ENCODE peak calls at places on chromosomes 4 and X, in eight cellular contexts. L, R, C, W, E, M, H and Q are unnamed samples. For H3K27me3 and H3K36me3, the result is how much of the 10 kb centered on the place peaks cover.

GRCh38 chr4:151046609-151047008 is 31.5 kb upstream of the LRBA start:
- DNase-seq in L (no peak), R (no peak), C (no peak), W (no peak), E (no peak), M (no peak), H (no peak), Q (no peak)

GRCh38 chrX:119696251-119696890 is 3.4 kb upstream of the SEPTIN6 start:
- DNase-seq in L (no peak), R (no peak), C (no peak), W (no peak), E (no peak), M (no peak), H (no peak), Q (no peak)

GRCh38 chr4:8844976-8845690 is 26.5 kb downstream of the HMX1 start:
- DNase-seq in L (no peak), R (peak), C (no peak), W (no peak), E (no peak), M (no peak), H (no peak), Q (no peak)

GRCh38 chr4:142405021-142405991 is 440.8 kb downstream of the INPP4B start:
- DNase-seq in L (peak), R (peak), C (peak), W (no peak), E (peak), M (peak), H (peak), Q (peak)

GRCh38 chrX:9272166-9272565 is 192.7 kb upstream of the TBL1X start:
- DNase-seq in L (no peak), R (no peak), C (no peak), W (no peak), E (no peak), M (peak), H (no peak), Q (no peak)

GRCh38 chr4:169604131-169604900 is 8.1 kb downstream of the NEK1 start:
- DNase-seq in L (no peak), R (no peak), C (peak), W (no peak), E (no peak), M (peak), H (peak), Q (no peak)

GRCh38 chr4:52250124-52250523 is 199.0 kb downstream of the SPATA18 start:
- DNase-seq in L (no peak), R (no peak), C (no peak), W (peak), E (no peak), M (no peak), H (no peak), Q (peak)

GRCh38 chr4:156182269-156182668 is 228.6 kb upstream of the CTSO start:
- DNase-seq in L (no peak), R (no peak), C (no peak), W (no peak), E (no peak), M (no peak), H (no peak), Q (no peak)

GRCh38 chr4:140076307-140076706 is 77.7 kb downstream of the MAML3 start:
- DNase-seq in L (no peak), R (no peak), C (no peak), W (no peak), E (no peak), M (no peak), H (no peak), Q (no peak)

GRCh38 chr4:42671431-42672194 is 14.7 kb upstream of the ATP8A1 start:
- DNase-seq in L (no peak), R (peak), C (no peak), W (no peak), E (no peak), M (no peak), H (no peak), Q (no peak)

GRCh38 chrX:100812216-100813158 is 7.7 kb upstream of the CSTF2 start:
- DNase-seq in L (no peak), R (peak), C (no peak), W (no peak), E (no peak), M (no peak), H (no peak), Q (no peak)

GRCh38 chr4:92825785-92826184 is 522.0 kb downstream of the GRID2 start:
- DNase-seq in L (peak), R (no peak), C (no peak), W (no peak), E (no peak), M (no peak), H (no peak), Q (no peak)

GRCh38 chr4:80201326-80202151 is 4.2 kb downstream of the PRDM8 start:
- DNase-seq in L (peak), R (peak), C (peak), W (no peak), E (no peak), M (peak), H (no peak), Q (no peak)

GRCh38 chr4:159444668-159445067 is 341.8 kb downstream of the RAPGEF2 start:
- DNase-seq in L (no peak), R (no peak), C (peak), W (no peak), E (no peak), M (no peak), H (no peak), Q (no peak)

GRCh38 chr4:25098964-25099843 is 61.0 kb downstream of the SEPSECS start:
- DNase-seq in L (no peak), R (peak), C (peak), W (no peak), E (no peak), M (peak), H (no peak), Q (peak)

GRCh38 chr4:156953951-156954350 is 17.6 kb downstream of the PDGFC start:
- DNase-seq in L (no peak), R (no peak), C (no peak), W (no peak), E (no peak), M (no peak), H (no peak), Q (no peak)

GRCh38 chr4:6662591-6662990 is 22.1 kb downstream of the MRFAP1 start:
- DNase-seq in L (no peak), R (no peak), C (no peak), W (no peak), E (no peak), M (no peak), H (no peak), Q (no peak)

GRCh38 chr4:64781737-64782326 is 372.6 kb upstream of the TECRL start:
- DNase-seq in L (peak), R (no peak), C (peak), W (no peak), E (peak), M (peak), H (peak), Q (no peak)

GRCh38 chr4:164937576-164938270 is 39.7 kb downstream of the TRIM61 start:
- DNase-seq in L (peak), R (no peak), C (peak), W (no peak), E (no peak), M (peak), H (peak), Q (peak)

GRCh38 chr4:8599657-8600056 is 7.1 kb downstream of the CPZ start:
- DNase-seq in L (no peak), R (no peak), C (peak), W (no peak), E (no peak), M (peak), H (peak), Q (peak)

GRCh38 chr4:138945401-138945800 is 70.2 kb upstream of the NOCT start:
- DNase-seq in L (no peak), R (no peak), C (no peak), W (no peak), E (no peak), M (no peak), H (no peak), Q (no peak)

GRCh38 chrX:115948018-115948923 is 222.3 kb upstream of the AGTR2 start:
- DNase-seq in L (no peak), R (peak), C (peak), W (no peak), E (no peak), M (no peak), H (no peak), Q (no peak)

GRCh38 chrX:32408389-32408788 is 803.0 kb downstream of the DMD start:
- DNase-seq in L (no peak), R (no peak), C (no peak), W (no peak), E (no peak), M (peak), H (no peak), Q (no peak)

GRCh38 chrX:19585370-19586082 is 70.2 kb upstream of the MAP3K15 start:
- DNase-seq in L (no peak), R (no peak), C (no peak), W (no peak), E (no peak), M (no peak), H (no peak), Q (no peak)

GRCh38 chrX:3420316-3420715 is 73.9 kb upstream of the MXRA5 start:
- DNase-seq in L (no peak), R (no peak), C (no peak), W (no peak), E (no peak), M (no peak), H (no peak), Q (no peak)

GRCh38 chr4:140092094-140092820 is 61.7 kb downstream of the MAML3 start:
- DNase-seq in L (peak), R (peak), C (no peak), W (no peak), E (peak), M (no peak), H (peak), Q (peak)

GRCh38 chrX:154327026-154327820 is 31.6 kb downstream of the TKTL1 start:
- DNase-seq in L (no peak), R (peak), C (no peak), W (no peak), E (no peak), M (no peak), H (no peak), Q (no peak)

GRCh38 chr4:145731026-145731425 is 51.1 kb downstream of the C4orf51 start:
- DNase-seq in L (no peak), R (peak), C (peak), W (no peak), E (no peak), M (peak), H (peak), Q (peak)

GRCh38 chr4:42385534-42385933 is 11.8 kb upstream of the SHISA3 start:
- DNase-seq in L (no peak), R (no peak), C (no peak), W (no peak), E (no peak), M (peak), H (no peak), Q (no peak)

GRCh38 chrX:91039777-91040176 is 394.9 kb upstream of the PABPC5 start:
- DNase-seq in L (no peak), R (no peak), C (no peak), W (no peak), E (no peak), M (no peak), H (no peak), Q (no peak)

GRCh38 chrX:36609653-36610585 is 398.2 kb upstream of the FAM47C start:
- DNase-seq in L (no peak), R (no peak), C (peak), W (no peak), E (no peak), M (peak), H (no peak), Q (no peak)

GRCh38 chr4:110970642-110971041 is 347.8 kb upstream of the PITX2 start:
- DNase-seq in L (peak), R (peak), C (peak), W (no peak), E (peak), M (peak), H (peak), Q (peak)

GRCh38 chr4:84977409-84977808 is 10.9 kb upstream of the WDFY3 start:
- DNase-seq in L (no peak), R (no peak), C (no peak), W (no peak), E (no peak), M (no peak), H (no peak), Q (no peak)

GRCh38 chr4:80202784-80203553 is 5.7 kb downstream of the PRDM8 start:
- DNase-seq in L (peak), R (peak), C (peak), W (no peak), E (no peak), M (no peak), H (peak), Q (peak)

GRCh38 chr4:23782778-23783455 is 106.9 kb downstream of the PPARGC1A start:
- DNase-seq in L (no peak), R (peak), C (no peak), W (no peak), E (no peak), M (peak), H (no peak), Q (no peak)

GRCh38 chr4:71559957-71560541 is 221.2 kb downstream of the SLC4A4 start:
- DNase-seq in L (no peak), R (no peak), C (peak), W (no peak), E (no peak), M (peak), H (no peak), Q (no peak)

GRCh38 chr4:55635760-55636621 is at the start of gene NMU:
- DNase-seq in L (peak), R (peak), C (no peak), W (no peak), E (peak), M (no peak), H (no peak), Q (peak)

GRCh38 chr4:102789317-102789717 is 28.5 kb upstream of the MANBA start:
- DNase-seq in L (no peak), R (no peak), C (peak), W (no peak), E (no peak), M (peak), H (no peak), Q (no peak)

GRCh38 chr4:39319678-39320077 is 46.5 kb downstream of the RFC1 start:
- DNase-seq in L (no peak), R (no peak), C (peak), W (no peak), E (no peak), M (peak), H (peak), Q (peak)
- H3K4me3 ChIP-seq in L (no peak), R (no peak), C (no peak), W (no peak), E (no peak), M (no peak), H (no peak), Q (no peak)

GRCh38 chr4:112003508-112003907 is 141.7 kb upstream of the FAM241A start:
- DNase-seq in L (no peak), R (no peak), C (no peak), W (no peak), E (no peak), M (no peak), H (no peak), Q (no peak)

GRCh38 chr4:112007361-112007760 is 137.9 kb upstream of the FAM241A start:
- DNase-seq in L (no peak), R (no peak), C (no peak), W (no peak), E (no peak), M (no peak), H (no peak), Q (no peak)

GRCh38 chr4:111999801-112000200 is 145.5 kb upstream of the FAM241A start:
- DNase-seq in L (no peak), R (no peak), C (no peak), W (no peak), E (no peak), M (no peak), H (no peak), Q (no peak)

GRCh38 chr4:112005027-112005426 is 140.2 kb upstream of the FAM241A start:
- DNase-seq in L (no peak), R (no peak), C (no peak), W (no peak), E (no peak), M (no peak), H (no peak), Q (no peak)

DNA sequence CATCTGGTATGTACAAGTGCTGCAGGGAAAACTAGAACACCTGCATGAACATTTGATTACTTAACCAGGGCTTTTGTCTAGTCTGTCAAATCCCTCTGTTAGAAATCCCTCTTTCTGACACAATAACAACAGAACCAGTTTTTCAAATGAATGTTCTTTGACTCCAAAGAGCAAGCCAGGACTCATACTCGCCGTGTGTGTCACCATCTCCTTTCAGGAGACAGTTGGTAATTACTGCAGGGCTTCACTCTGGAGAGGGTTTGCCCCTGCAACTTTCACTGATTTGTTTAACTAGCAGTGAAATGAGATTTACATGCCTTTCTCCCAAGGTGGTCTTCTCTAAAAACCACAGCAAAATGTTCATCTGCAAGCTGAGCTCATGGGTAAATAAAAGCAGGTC is 143.0 kb upstream of the FAM241A start:
- DNase-seq in L (no peak), R (no peak), C (no peak), W (no peak), E (peak), M (no peak), H (no peak), Q (no peak)
- H3K27me3 ChIP-seq in L (under half), R (under half), C (under half), W (under half), E (under half), M (under half), H (under half), Q (under half)

DNA sequence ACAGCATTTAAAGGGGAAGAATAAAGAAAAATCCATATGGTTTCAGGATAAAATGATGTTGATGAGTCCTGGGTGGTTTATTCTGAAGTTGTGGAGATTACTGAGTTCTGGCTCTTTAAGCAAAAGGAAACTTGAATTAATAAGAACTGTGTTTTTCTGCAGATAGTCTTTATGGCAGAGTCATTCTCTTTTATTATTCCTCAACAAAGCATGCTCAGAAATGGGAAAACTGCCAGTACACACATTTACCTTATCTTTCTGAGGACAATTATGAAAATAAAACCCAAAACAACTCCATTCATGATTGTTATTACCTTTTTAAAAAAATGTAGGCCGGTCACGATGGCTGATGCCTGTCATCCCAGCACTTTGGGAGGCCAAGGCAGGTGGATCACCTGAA is 58.5 kb downstream of the ADD1 start:
- DNase-seq in L (no peak), R (no peak), C (no peak), W (no peak), E (no peak), M (no peak), H (no peak), Q (no peak)
- H3K36me3 ChIP-seq in L (half or more), R (under half), C (half or more), W (half or more), E (half or more), M (under half), H (under half), Q (under half)

DNA sequence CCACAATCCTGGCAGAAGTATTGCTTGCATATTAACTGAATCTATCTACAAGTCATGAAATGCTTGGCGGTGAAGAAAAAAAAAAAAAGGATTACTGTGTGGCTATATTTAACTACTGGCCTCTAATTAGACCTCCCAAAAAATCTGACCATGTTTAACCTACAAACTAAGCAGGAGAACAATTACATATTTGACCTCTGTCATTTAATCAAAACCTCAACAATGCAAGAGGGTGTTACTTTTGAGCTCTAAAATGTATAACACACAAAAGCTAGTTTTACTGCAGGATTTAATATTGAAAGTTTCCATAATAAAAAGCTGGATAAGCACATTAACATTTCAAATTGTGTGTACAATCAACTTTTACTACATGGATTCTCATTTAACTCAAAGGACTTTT is 1.5 kb downstream of the ITM2A start:
- DNase-seq in L (no peak), R (no peak), C (no peak), W (no peak), E (no peak), M (no peak), H (no peak), Q (no peak)
- H3K4me3 ChIP-seq in L (no peak), R (no peak), C (no peak), W (peak), E (no peak), M (no peak), H (no peak), Q (no peak)